ENCODE peak calls at places on chromosomes 13 and 19, in nine cellular contexts. M, O, G, Z, I, E, F, Q and S are unnamed samples.
A peak's percentile ranks its signal among the peaks of the same experiment; 100 is the strongest.

GRCh38 chr19:19661141-19661674 is 2.3 kb downstream of the ATP13A1 start:
- DNase-seq in M (no peak), O (no peak), G (no peak), Z (peak; percentile 3), I (no peak), E (no peak), F (peak; percentile 4), Q (no peak), S (no peak)

GRCh38 chr13:42525035-42525504 is 48.9 kb upstream of the TNFSF11 start:
- DNase-seq in M (no peak), O (no peak), G (no peak), Z (no peak), I (no peak), E (peak; percentile 40), F (no peak), Q (no peak), S (no peak)

GRCh38 chr19:49506575-49507105 is 5.8 kb upstream of the FCGRT start:
- DNase-seq in M (peak; percentile 19), O (peak; percentile 73), G (peak; percentile 80), Z (peak; percentile 79), I (peak; percentile 89), E (peak; percentile 67), F (peak; percentile 78), Q (no peak), S (peak; percentile 67)

GRCh38 chr13:101218484-101218883 is 197.8 kb downstream of the NALCN start:
- DNase-seq in M (no peak), O (no peak), G (no peak), Z (no peak), I (no peak), E (peak; percentile 23), F (no peak), Q (no peak), S (no peak)

GRCh38 chr13:23609414-23610186 is 39.4 kb downstream of the TNFRSF19 start:
- DNase-seq in M (no peak), O (no peak), G (no peak), Z (no peak), I (no peak), E (peak; percentile 51), F (peak; percentile 18), Q (no peak), S (no peak)

GRCh38 chr19:49151339-49152217 is 3.6 kb downstream of the HRC start:
- DNase-seq in M (peak; percentile 14), O (no peak), G (no peak), Z (peak; percentile 89), I (no peak), E (peak; percentile 38), F (peak; percentile 98), Q (peak; percentile 80), S (no peak)

GRCh38 chr13:91101436-91101835 is 246.1 kb upstream of the MIR17HG start:
- DNase-seq in M (no peak), O (no peak), G (no peak), Z (no peak), I (no peak), E (no peak), F (no peak), Q (no peak), S (no peak)

GRCh38 chr13:40635315-40635995 is 31.0 kb downstream of the FOXO1 start:
- DNase-seq in M (no peak), O (no peak), G (no peak), Z (no peak), I (no peak), E (no peak), F (no peak), Q (no peak), S (no peak)

GRCh38 chr13:50425772-50426171 is 410.5 kb downstream of the KCNRG start:
- DNase-seq in M (no peak), O (no peak), G (no peak), Z (no peak), I (no peak), E (no peak), F (no peak), Q (no peak), S (no peak)

GRCh38 chr19:30564551-30565011 is 192.4 kb downstream of the ZNF536 start:
- DNase-seq in M (peak; percentile 37), O (no peak), G (no peak), Z (no peak), I (no peak), E (no peak), F (no peak), Q (no peak), S (no peak)

GRCh38 chr19:16338470-16339360 is 14.1 kb downstream of the KLF2 start:
- DNase-seq in M (no peak), O (no peak), G (peak; percentile 36), Z (no peak), I (peak; percentile 81), E (peak; percentile 99), F (peak; percentile 29), Q (no peak), S (no peak)

GRCh38 chr13:112877496-112877895 is 91.5 kb upstream of the MCF2L start:
- DNase-seq in M (no peak), O (no peak), G (no peak), Z (no peak), I (no peak), E (no peak), F (no peak), Q (no peak), S (no peak)